ENCODE peak calls at places on chromosomes 13 and 19, in seven cellular contexts. R is astrocyte; J is CD8-positive, alpha-beta T cell; Q is caudate nucleus; H is upper lobe of left lung; I is neuronal stem cell; Y is uterus. U is an unnamed sample.

GRCh38 chr13:48222358-48223015 is 10.5 kb upstream of the ITM2B start:
- DNase-seq in I (no peak), Y (peak), J (no peak), H (no peak), R (no peak), Q (no peak), U (peak)

GRCh38 chr13:64278493-64278892 is 2862.8 kb upstream of the PCDH20 start:
- DNase-seq in Y (no peak), H (no peak), I (no peak), J (no peak), R (peak), Q (no peak), U (no peak)

GRCh38 chr19:43776285-43776684 is 4.5 kb downstream of the KCNN4 start:
- DNase-seq in R (no peak), Q (no peak), H (no peak), Y (no peak), J (no peak), I (no peak), U (no peak)

GRCh38 chr13:49776871-49777270 is 15.6 kb downstream of the KPNA3 start:
- DNase-seq in R (peak), Y (no peak), J (no peak), Q (no peak), I (no peak), H (no peak), U (no peak)

GRCh38 chr19:3366104-3366760 is at the start of gene NFIC:
- DNase-seq in J (no peak), H (peak), I (no peak), Q (no peak), R (peak), Y (peak), U (peak)

GRCh38 chr19:10368101-10368803 is 12.1 kb downstream of the TYK2 start:
- DNase-seq in J (no peak), Y (no peak), I (no peak), Q (no peak), R (no peak), H (no peak), U (no peak)

GRCh38 chr13:111228262-111229144 is 91.9 kb upstream of the TEX29 start:
- DNase-seq in R (peak), J (no peak), Q (no peak), H (peak), I (no peak), Y (no peak), U (no peak)

GRCh38 chr13:74560325-74560724 is 426.1 kb upstream of the KLF12 start:
- DNase-seq in J (no peak), I (no peak), H (no peak), Q (no peak), Y (no peak), R (no peak), U (no peak)

GRCh38 chr19:5142725-5143097 is 173.8 kb downstream of the KDM4B start:
- DNase-seq in Y (no peak), H (peak), Q (no peak), I (no peak), J (no peak), R (no peak), U (no peak)

GRCh38 chr19:50495020-50495531 is 15.9 kb downstream of the JOSD2 start:
- DNase-seq in R (no peak), Q (no peak), J (no peak), I (no peak), Y (no peak), H (no peak), U (no peak)

GRCh38 chr19:6273701-6274601 is 5.8 kb downstream of the MLLT1 start:
- DNase-seq in H (peak), I (no peak), Y (peak), Q (no peak), J (no peak), R (peak), U (peak)

DNA sequence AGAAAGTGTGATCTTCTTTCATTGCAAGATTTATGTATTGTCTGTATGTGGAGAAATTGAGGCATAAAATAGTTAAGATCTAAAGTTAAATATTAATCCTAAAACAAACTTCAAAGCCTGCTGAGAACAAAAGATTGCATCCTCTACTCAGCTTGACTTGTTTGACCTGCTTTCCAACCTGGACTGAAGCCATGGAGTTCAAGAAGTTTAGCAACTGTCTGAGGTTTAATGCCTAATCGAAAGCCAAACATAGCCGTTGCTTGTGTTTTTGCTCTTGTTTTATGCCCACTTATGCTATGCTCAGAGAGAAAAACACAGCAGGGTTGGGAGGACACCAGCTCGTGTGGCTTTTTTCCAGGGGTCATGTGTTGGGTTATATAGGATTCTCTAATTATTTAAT is 135.6 kb downstream of the NUFIP1 start:
- DNase-seq in H (no peak), I (no peak), Y (no peak), R (no peak), J (no peak), Q (no peak), U (no peak)
- H3K27ac ChIP-seq in H (peak), I (no peak), Y (no peak), R (no peak), J (no peak), Q (no peak), U (no peak)

GRCh38 chr13:80989241-80989640 is 648.3 kb upstream of the SPRY2 start:
- DNase-seq in Y (no peak), R (no peak), Q (no peak), I (no peak), H (no peak), J (no peak), U (no peak)

GRCh38 chr13:80988752-80989151 is 647.8 kb upstream of the SPRY2 start:
- DNase-seq in R (no peak), J (no peak), I (peak), H (no peak), Y (no peak), Q (no peak), U (no peak)

DNA sequence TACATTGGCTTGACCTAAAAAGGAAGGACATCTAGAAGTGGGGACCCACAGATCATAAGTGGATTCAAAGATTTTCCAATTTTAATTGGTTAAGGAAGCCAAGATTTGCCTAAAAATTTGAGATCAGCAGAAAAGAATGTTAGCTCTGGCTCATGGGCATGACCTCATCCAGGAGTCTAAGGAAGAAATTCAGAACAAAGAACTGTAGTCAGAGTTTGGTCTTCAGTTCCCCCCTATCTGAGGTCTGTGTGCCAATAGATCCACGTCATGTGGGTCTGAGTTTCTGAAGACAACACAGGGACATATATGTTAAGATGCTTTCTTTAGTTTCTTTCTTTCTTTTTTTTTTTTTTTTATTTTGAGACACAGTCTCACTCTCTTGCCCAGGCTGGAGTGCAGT is 648.8 kb upstream of the SPRY2 start:
- DNase-seq in H (no peak), I (no peak), R (peak), Y (no peak), J (no peak), Q (no peak), U (no peak)
- H3K27ac ChIP-seq in H (no peak), I (no peak), R (peak), Y (no peak), J (no peak), Q (no peak), U (no peak)

DNA sequence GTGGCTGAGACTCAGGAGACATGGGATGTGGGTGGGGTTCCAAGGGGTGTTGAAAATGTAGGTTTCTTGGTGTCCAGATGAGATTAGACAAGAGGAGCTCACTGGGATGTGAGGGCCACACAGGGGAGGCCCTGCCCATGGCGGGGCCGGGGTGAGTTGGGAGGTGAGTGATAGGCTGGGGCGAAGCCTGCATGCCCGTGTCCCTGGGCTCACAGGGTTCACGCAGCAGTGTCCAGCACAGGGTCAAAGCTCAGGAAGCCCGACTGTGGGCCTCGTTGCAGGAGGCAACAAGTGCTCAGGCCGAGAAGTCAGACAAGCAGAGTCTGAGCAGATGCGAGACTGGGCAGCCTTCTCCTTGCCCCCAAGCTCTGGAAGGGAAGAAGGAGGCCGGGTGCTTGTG is 27.2 kb downstream of the CCDC8 start:
- DNase-seq in H (no peak), I (no peak), Q (no peak), Y (no peak), J (no peak), R (no peak), U (peak)
- H3K27ac ChIP-seq in H (no peak), I (no peak), Q (no peak), Y (no peak), J (no peak), R (no peak), U (no peak)

GRCh38 chr19:13010038-13010991 is 15.0 kb downstream of the NFIX start:
- DNase-seq in H (peak), R (no peak), J (no peak), I (no peak), Q (no peak), Y (peak), U (peak)
- H3K27ac ChIP-seq in H (peak), R (no peak), J (no peak), I (no peak), Q (peak), Y (peak), U (peak)

GRCh38 chr13:99528547-99528946 is 27.3 kb downstream of the TM9SF2 start:
- DNase-seq in Y (no peak), R (no peak), J (no peak), Q (no peak), H (no peak), I (no peak), U (no peak)
- H3K27ac ChIP-seq in Y (no peak), R (no peak), J (no peak), Q (no peak), H (no peak), I (no peak), U (no peak)

DNA sequence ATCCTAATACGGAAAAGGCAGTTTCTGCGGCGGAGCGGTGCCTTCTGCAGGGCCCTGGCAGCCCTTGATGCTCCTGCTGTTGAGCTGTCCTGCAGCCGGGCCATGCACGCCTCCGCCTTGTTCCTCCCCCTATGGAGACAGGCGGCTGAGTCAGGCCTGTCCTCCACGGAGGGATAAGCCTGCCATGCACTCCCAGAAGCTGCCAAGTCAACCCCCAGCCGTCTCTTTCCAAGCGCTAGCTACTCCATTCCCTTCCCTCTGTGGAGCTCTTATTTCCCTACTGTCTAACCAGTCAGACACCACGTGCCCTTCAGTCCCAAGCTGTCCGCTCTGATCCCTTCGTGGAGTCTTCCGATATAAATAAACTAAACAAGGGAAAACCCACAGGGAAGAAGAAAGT is 197.0 kb downstream of the COL4A1 start:
- DNase-seq in J (no peak), H (peak), Y (peak), I (no peak), Q (no peak), R (peak), U (no peak)
- H3K27ac ChIP-seq in J (no peak), H (no peak), Y (peak), I (no peak), Q (no peak), R (peak), U (no peak)

DNA sequence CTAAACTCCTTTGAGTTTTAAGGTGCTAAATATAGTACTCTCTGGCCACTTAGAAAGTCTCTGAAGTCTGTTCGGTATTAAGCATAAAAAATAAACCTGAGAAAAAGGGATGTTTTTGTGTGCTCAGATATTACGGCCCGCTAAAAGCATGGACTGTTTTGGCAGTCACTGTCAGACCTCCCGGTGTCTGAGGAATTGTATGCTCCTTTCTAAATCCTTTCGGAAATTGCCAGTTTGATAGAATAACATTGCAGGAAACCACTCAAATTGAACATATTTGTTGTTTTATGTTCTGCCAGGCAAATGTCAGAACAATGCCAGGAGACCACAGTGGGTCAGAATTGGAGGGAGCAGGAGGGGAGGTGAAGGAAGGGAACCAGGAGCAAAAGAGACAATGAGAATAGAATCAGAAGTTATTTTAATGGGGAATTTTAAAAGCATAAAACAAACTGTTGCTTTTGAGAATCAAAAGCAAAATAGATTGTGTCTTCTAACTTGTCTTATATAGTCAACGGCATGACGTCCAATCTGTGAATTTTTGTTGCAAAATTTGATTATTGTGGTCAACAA is 257.3 kb downstream of the SPRY2 start:
- DNase-seq in R (peak), Q (no peak), H (no peak), Y (no peak), J (no peak), I (no peak), U (no peak)
- H3K27ac ChIP-seq in R (peak), Q (peak), H (no peak), Y (peak), J (no peak), I (no peak), U (peak)

U was measured in upper lobe of right lung.